ENCODE peak calls at places on chromosome 1, in four cellular contexts. J is PC-3, N is IMR-90, V is fibroblast of lung. H is an unnamed sample.

GRCh38 chr1:47791879-47792608 is 205.1 kb downstream of the TRABD2B start:
- DNase-seq in J (peak; percentile 60), N (no peak), V (no peak), H (peak; percentile 72)

GRCh38 chr1:66168919-66169725 is 364.8 kb upstream of the SGIP1 start:
- DNase-seq in J (no peak), N (peak; percentile 4), V (peak; percentile 52), H (no peak)

GRCh38 chr1:234716907-234717375 is 107.0 kb upstream of the IRF2BP2 start:
- DNase-seq in J (no peak), N (no peak), V (no peak), H (no peak)

GRCh38 chr1:24886241-24886640 is 43.8 kb downstream of the RUNX3 start:
- DNase-seq in J (no peak), N (no peak), V (no peak), H (no peak)

GRCh38 chr1:85629532-85629920 is 49.0 kb downstream of the CCN1 start:
- DNase-seq in J (peak; percentile 54), N (no peak), V (peak; percentile 33), H (no peak)

GRCh38 chr1:1212780-1213152 is 1.2 kb downstream of the TNFRSF4 start:
- DNase-seq in J (no peak), N (peak; percentile 11), V (no peak), H (no peak)

GRCh38 chr1:110872366-110872744 is 593 bp upstream of the CD53 start:
- DNase-seq in J (no peak), N (no peak), V (no peak), H (no peak)

GRCh38 chr1:83520797-83521196 is 478.1 kb downstream of the TTLL7 start:
- DNase-seq in J (peak; percentile 9), N (no peak), V (no peak), H (no peak)

GRCh38 chr1:29669912-29670311 is 433.6 kb downstream of the PTPRU start:
- DNase-seq in J (no peak), N (no peak), V (no peak), H (peak; percentile 34)

GRCh38 chr1:56977910-56978309 is 12.1 kb upstream of the C8B start:
- DNase-seq in J (no peak), N (no peak), V (no peak), H (no peak)

GRCh38 chr1:241749041-241749798 is 97.1 kb downstream of the WDR64 start:
- DNase-seq in J (peak; percentile 70), N (no peak), V (peak; percentile 44), H (peak; percentile 24)

GRCh38 chr1:215482079-215482478 is 85.0 kb upstream of the KCTD3 start:
- DNase-seq in J (peak; percentile 92), N (no peak), V (no peak), H (no peak)

GRCh38 chr1:155184351-155184811 is 10.7 kb downstream of the TRIM46 start:
- DNase-seq in J (no peak), N (no peak), V (no peak), H (no peak)

GRCh38 chr1:19505694-19506457 is 20.5 kb upstream of the CAPZB start:
- DNase-seq in J (no peak), N (no peak), V (no peak), H (no peak)

GRCh38 chr1:153400244-153400643 is 9.4 kb upstream of the S100A8 start:
- DNase-seq in J (no peak), N (no peak), V (no peak), H (no peak)

GRCh38 chr1:83689900-83690868 is 308.7 kb downstream of the TTLL7 start:
- DNase-seq in J (no peak), N (no peak), V (peak; percentile 32), H (no peak)

GRCh38 chr1:38076038-38076437 is 29.4 kb upstream of the POU3F1 start:
- DNase-seq in J (peak; percentile 46), N (peak; percentile 18), V (peak; percentile 28), H (no peak)

GRCh38 chr1:101407505-101408211 is 170.8 kb downstream of the S1PR1 start:
- DNase-seq in J (no peak), N (no peak), V (no peak), H (no peak)

GRCh38 chr1:243844186-243844585 is 5.9 kb downstream of the AKT3 start:
- DNase-seq in J (no peak), N (no peak), V (no peak), H (peak; percentile 21)

GRCh38 chr1:186304982-186305949 is 69.8 kb downstream of the TPR start:
- DNase-seq in J (peak; percentile 46), N (peak; percentile 13), V (peak; percentile 19), H (no peak)

GRCh38 chr1:152037920-152038658 is 1.3 kb upstream of the S100A11 start:
- DNase-seq in J (no peak), N (no peak), V (no peak), H (no peak)

GRCh38 chr1:109467301-109467777 is 993 bp downstream of the SYPL2 start:
- DNase-seq in J (no peak), N (no peak), V (no peak), H (no peak)

GRCh38 chr1:11052839-11053757 is 6.1 kb upstream of the MASP2 start:
- DNase-seq in J (no peak), N (no peak), V (no peak), H (no peak)

GRCh38 chr1:112877741-112878140 is 78.3 kb downstream of the SLC16A1 start:
- DNase-seq in J (peak; percentile 20), N (peak; percentile 36), V (no peak), H (no peak)

GRCh38 chr1:206779565-206780091 is 7.3 kb upstream of the IL10 start:
- DNase-seq in J (no peak), N (no peak), V (no peak), H (no peak)

GRCh38 chr1:26109229-26110164 is 2.1 kb upstream of the PDIK1L start:
- DNase-seq in J (no peak), N (no peak), V (no peak), H (no peak)

GRCh38 chr1:213914351-213914750 is 73.4 kb upstream of the PROX1 start:
- DNase-seq in J (no peak), N (no peak), V (no peak), H (no peak)

GRCh38 chr1:236141447-236142357 is 637 bp upstream of the GPR137B start:
- DNase-seq in J (peak; percentile 31), N (peak; percentile 56), V (peak; percentile 61), H (peak; percentile 62)

GRCh38 chr1:65264197-65264929 is 45.0 kb upstream of the DNAJC6 start:
- DNase-seq in J (no peak), N (peak; percentile 37), V (peak; percentile 63), H (no peak)

GRCh38 chr1:113760102-113760804 is 967 bp upstream of the PHTF1 start:
- DNase-seq in J (no peak), N (no peak), V (no peak), H (no peak)

GRCh38 chr1:1788646-1789431 is 10.6 kb upstream of the NADK start:
- DNase-seq in J (peak; percentile 53), N (peak; percentile 42), V (no peak), H (no peak)

GRCh38 chr1:201554167-201554600 is 15.3 kb downstream of the NAV1 start:
- DNase-seq in J (no peak), N (no peak), V (no peak), H (no peak)

GRCh38 chr1:233432916-233433315 is 105.4 kb downstream of the MAP3K21 start:
- DNase-seq in J (no peak), N (no peak), V (peak; percentile 57), H (no peak)

GRCh38 chr1:71919812-71920509 is 362.4 kb downstream of the NEGR1 start:
- DNase-seq in J (no peak), N (no peak), V (no peak), H (no peak)

GRCh38 chr1:174000274-174000852 is 21.8 kb downstream of the RC3H1 start:
- DNase-seq in J (no peak), N (peak; percentile 18), V (peak; percentile 56), H (no peak)

GRCh38 chr1:158328424-158328823 is 2.9 kb downstream of the CD1B start:
- DNase-seq in J (no peak), N (no peak), V (no peak), H (no peak)
- H3K4me3 ChIP-seq in J (no peak overlapping the region), N (no peak overlapping the region), V (no peak overlapping the region), H (no peak overlapping the region)

DNA sequence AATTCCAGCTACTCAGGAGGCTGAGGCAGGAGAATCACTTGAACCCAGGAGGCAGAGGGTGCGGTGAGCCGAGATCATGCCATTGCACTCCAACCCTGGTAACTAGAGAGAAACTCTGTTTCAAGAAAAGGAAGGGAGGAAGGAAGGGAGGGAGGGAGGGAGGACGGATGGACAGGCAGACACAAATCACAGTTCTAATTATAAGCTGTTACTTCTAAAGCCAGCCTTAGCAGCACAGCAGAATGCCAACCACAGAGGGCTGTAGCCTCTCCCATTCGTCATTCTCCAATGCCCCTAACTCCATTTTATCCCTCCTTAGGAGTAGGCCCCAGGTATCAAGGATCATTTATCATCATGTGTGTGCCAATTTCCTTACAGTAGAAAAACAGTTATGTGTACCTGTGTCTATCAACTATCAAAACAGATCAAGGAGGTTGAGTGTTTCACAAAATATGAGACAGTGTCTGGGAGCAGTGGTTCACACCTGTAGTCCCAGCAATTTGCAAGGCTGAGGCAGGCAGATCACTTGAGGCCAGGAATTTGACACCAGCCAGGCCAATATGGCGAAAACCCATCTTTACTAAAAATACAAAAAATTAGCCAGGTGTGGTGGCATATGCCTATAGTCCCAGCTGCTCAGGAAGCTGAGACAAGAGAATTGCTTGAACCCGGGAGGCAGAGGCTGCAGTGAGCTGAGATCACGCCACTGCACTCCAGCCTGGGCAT is 19.1 kb downstream of the USP48 start:
- DNase-seq in J (no peak), N (no peak), V (no peak), H (no peak)
- H3K4me1 ChIP-seq in J (peaks cover 30% of the 10 kb centered on the region), N (peaks cover 12% of the 10 kb centered on the region), V (peaks cover 8% of the 10 kb centered on the region), H (peaks cover 18% of the 10 kb centered on the region)

DNA sequence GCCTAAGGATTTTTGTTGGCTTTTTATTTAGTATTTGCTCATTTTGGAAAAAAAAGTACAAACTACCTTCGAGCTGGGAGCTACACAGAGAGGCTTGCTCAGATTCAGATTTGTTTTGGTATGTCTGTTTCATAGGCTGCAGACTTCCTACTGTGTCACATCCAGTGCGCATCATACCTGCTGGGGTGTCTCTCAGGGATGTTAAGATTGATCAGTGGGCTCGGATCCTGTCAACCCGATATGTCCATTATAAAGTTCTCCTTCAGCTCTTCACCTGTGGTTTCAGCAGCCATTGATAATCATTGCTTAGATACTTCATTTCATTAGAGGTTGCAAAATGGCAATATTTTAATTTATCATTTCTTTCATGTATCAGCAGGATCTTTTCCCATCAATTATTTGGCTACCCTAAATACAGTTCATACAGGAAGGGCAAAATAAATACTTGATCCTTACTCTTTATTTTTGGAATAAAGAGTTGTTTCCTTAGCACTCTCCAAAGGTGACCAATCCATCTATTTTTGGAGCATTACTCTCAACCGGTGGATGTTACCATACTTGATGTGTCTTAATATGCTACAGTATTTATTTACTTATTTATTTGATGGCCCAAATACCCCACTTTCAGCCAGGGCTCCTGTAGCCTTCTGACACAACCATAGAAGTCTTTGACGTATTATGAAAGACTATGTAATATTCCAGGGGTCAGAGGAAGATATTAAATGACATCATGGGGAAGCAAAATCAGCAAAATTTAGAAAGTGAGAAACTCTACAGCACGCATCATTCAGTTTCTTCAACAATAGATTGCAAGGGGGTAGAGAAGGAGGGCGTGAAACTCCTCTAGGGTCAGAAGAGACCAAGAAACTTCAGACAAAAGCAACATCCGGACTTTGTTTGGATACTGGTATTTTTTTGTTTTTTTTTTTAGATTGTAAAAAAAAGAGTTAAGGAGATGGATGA is 55.3 kb upstream of the HNRNPU start:
- DNase-seq in J (no peak), N (no peak), V (peak; percentile 3), H (no peak)
- H3K4me3 ChIP-seq in J (peak overlapping the region; percentile 73), N (peak overlapping the region; percentile 52), V (peak overlapping the region; percentile 30), H (peak overlapping the region; percentile 45)

DNA sequence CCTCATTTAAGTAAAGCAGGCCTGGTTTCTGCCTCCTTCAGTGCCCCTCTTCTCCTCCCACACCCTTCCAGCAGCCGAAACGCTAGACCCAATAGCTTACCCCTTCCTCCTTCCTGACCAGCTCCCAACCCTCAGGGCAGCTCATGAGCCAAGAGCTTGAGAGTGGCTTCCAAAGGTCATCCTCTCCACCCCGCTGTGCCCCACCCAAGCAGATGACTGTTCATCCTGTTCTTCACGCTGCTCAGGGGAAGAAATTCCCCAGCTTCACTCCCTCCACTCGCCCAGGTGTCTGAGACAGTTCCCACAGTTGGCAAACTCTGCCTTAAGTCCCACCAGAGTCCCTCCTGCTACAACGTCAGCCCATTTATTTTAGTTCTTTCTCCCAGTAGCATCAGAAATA is 23.4 kb downstream of the ARHGEF19 start:
- DNase-seq in J (peak; percentile 83), N (no peak), V (no peak), H (no peak)
- H3K4me1 ChIP-seq in J (peaks cover 52% of the 10 kb centered on the region), N (peaks cover 4% of the 10 kb centered on the region), V (peaks cover 9% of the 10 kb centered on the region), H (peaks cover 7% of the 10 kb centered on the region)

H was measured in SJSA1.